ENCODE peak calls at places on chromosomes 1 and 21, in six cellular contexts. One of them, this sample, is unnamed.

GRCh38 chr1:53197301-53198205 is 929 bp downstream of the CPT2 start:
- DNase-seq in NCI-H187: no peak
- DNase-seq in T-helper 2 cell: no peak
- DNase-seq in foreskin keratinocyte: no peak
- DNase-seq in H7: peak
- DNase-seq in DMS153: no peak
- DNase-seq in this sample: no peak

GRCh38 chr1:212727386-212728181 is 27.9 kb upstream of the BATF3 start:
- DNase-seq in DMS153: no peak
- DNase-seq in NCI-H187: no peak
- DNase-seq in H7: no peak
- DNase-seq in T-helper 2 cell: no peak
- DNase-seq in foreskin keratinocyte: no peak
- DNase-seq in this sample: no peak

GRCh38 chr1:51346086-51346942 is 16.0 kb upstream of the TTC39A start:
- DNase-seq in NCI-H187: no peak
- DNase-seq in foreskin keratinocyte: no peak
- DNase-seq in DMS153: no peak
- DNase-seq in H7: no peak
- DNase-seq in T-helper 2 cell: no peak
- DNase-seq in this sample: no peak

GRCh38 chr1:228306275-228307217 is 98.7 kb downstream of the OBSCN start:
- DNase-seq in NCI-H187: no peak
- DNase-seq in T-helper 2 cell: no peak
- DNase-seq in foreskin keratinocyte: no peak
- DNase-seq in H7: peak
- DNase-seq in DMS153: no peak
- DNase-seq in this sample: no peak

GRCh38 chr1:82018319-82018718 is 217.6 kb downstream of the ADGRL2 start:
- DNase-seq in H7: no peak
- DNase-seq in T-helper 2 cell: no peak
- DNase-seq in foreskin keratinocyte: no peak
- DNase-seq in DMS153: no peak
- DNase-seq in NCI-H187: no peak
- DNase-seq in this sample: no peak

GRCh38 chr1:109427171-109427467 is 871 bp upstream of the PSMA5 start:
- DNase-seq in NCI-H187: no peak
- DNase-seq in DMS153: no peak
- DNase-seq in foreskin keratinocyte: no peak
- DNase-seq in T-helper 2 cell: no peak
- DNase-seq in H7: no peak
- DNase-seq in this sample: no peak

GRCh38 chr21:41600961-41601572 is 93.1 kb upstream of the TMPRSS2 start:
- DNase-seq in NCI-H187: no peak
- DNase-seq in H7: no peak
- DNase-seq in DMS153: no peak
- DNase-seq in foreskin keratinocyte: no peak
- DNase-seq in T-helper 2 cell: no peak
- DNase-seq in this sample: no peak

GRCh38 chr1:26858160-26858559 is 4.8 kb upstream of the SFN start:
- DNase-seq in T-helper 2 cell: no peak
- DNase-seq in DMS153: no peak
- DNase-seq in H7: peak
- DNase-seq in NCI-H187: no peak
- DNase-seq in foreskin keratinocyte: peak
- DNase-seq in this sample: no peak

GRCh38 chr1:223731076-223731770 is 18.9 kb downstream of the CAPN2 start:
- DNase-seq in NCI-H187: no peak
- DNase-seq in foreskin keratinocyte: no peak
- DNase-seq in H7: no peak
- DNase-seq in DMS153: no peak
- DNase-seq in T-helper 2 cell: no peak
- DNase-seq in this sample: no peak

GRCh38 chr1:153122831-153123421 is 9.6 kb upstream of the SPRR2F start:
- DNase-seq in NCI-H187: peak
- DNase-seq in DMS153: peak
- DNase-seq in T-helper 2 cell: no peak
- DNase-seq in H7: peak
- DNase-seq in foreskin keratinocyte: peak
- DNase-seq in this sample: no peak

GRCh38 chr1:89261926-89262540 is 10.6 kb downstream of the GBP5 start:
- DNase-seq in NCI-H187: peak
- DNase-seq in H7: peak
- DNase-seq in T-helper 2 cell: no peak
- DNase-seq in foreskin keratinocyte: no peak
- DNase-seq in DMS153: peak
- DNase-seq in this sample: no peak

GRCh38 chr1:150186789-150187559 is 37.3 kb downstream of the PLEKHO1 start:
- DNase-seq in DMS153: peak
- DNase-seq in H7: peak
- DNase-seq in foreskin keratinocyte: no peak
- DNase-seq in T-helper 2 cell: peak
- DNase-seq in NCI-H187: peak
- DNase-seq in this sample: no peak